ENCODE peak calls at places on chromosomes 7 and 10, in six cellular contexts. B is neuronal stem cell, G is IMR-90, P is H1, Q is H9, C is trophoblast cell. S is an unnamed sample.
A peak's percentile ranks its signal among the peaks of the same experiment; 100 is the strongest.

GRCh38 chr7:1533569-1534329 is 3.2 kb downstream of the MAFK start:
- DNase-seq in B (no peak), G (peak; percentile 95), P (no peak), Q (no peak), C (peak; percentile 85), S (peak; percentile 95)

GRCh38 chr7:11548532-11548931 is 283.5 kb downstream of the THSD7A start:
- DNase-seq in B (no peak), G (no peak), P (no peak), Q (no peak), C (no peak), S (peak; percentile 26)

GRCh38 chr7:159141660-159142059 is 3.0 kb downstream of the VIPR2 start:
- DNase-seq in B (no peak), G (no peak), P (no peak), Q (peak; percentile 46), C (no peak), S (no peak)

GRCh38 chr7:22255342-22255741 is 101.6 kb downstream of the RAPGEF5 start:
- DNase-seq in B (no peak), G (no peak), P (no peak), Q (no peak), C (no peak), S (no peak)

GRCh38 chr7:108028111-108028510 is 25.1 kb upstream of the LAMB1 start:
- DNase-seq in B (no peak), G (no peak), P (no peak), Q (no peak), C (no peak), S (no peak)

GRCh38 chr7:120053390-120053961 is 219.5 kb upstream of the KCND2 start:
- DNase-seq in B (no peak), G (peak; percentile 82), P (no peak), Q (no peak), C (no peak), S (peak; percentile 93)

GRCh38 chr7:7271094-7271874 is 88.9 kb downstream of the C1GALT1 start:
- DNase-seq in B (no peak), G (no peak), P (no peak), Q (no peak), C (no peak), S (no peak)

GRCh38 chr10:100996678-100997363 is 2.8 kb upstream of the LZTS2 start:
- DNase-seq in B (peak; percentile 59), G (no peak), P (peak; percentile 83), Q (peak; percentile 84), C (peak; percentile 64), S (no peak)

GRCh38 chr7:26618898-26619297 is 245.5 kb downstream of the SKAP2 start:
- DNase-seq in B (no peak), G (no peak), P (no peak), Q (no peak), C (no peak), S (no peak)

GRCh38 chr10:89086801-89087513 is 96.4 kb downstream of the FAS start:
- DNase-seq in B (no peak), G (peak; percentile 82), P (no peak), Q (peak; percentile 72), C (peak; percentile 35), S (peak; percentile 70)

GRCh38 chr7:4683884-4684565 is 1.9 kb downstream of the FOXK1 start:
- DNase-seq in B (no peak), G (peak; percentile 87), P (no peak), Q (no peak), C (peak; percentile 16), S (peak; percentile 94)

GRCh38 chr7:90951986-90952648 is 312.1 kb upstream of the FZD1 start:
- DNase-seq in B (no peak), G (no peak), P (no peak), Q (no peak), C (no peak), S (no peak)

GRCh38 chr7:101420436-101420835 is 57.8 kb downstream of the COL26A1 start:
- DNase-seq in B (no peak), G (no peak), P (peak; percentile 91), Q (peak; percentile 95), C (no peak), S (no peak)

GRCh38 chr10:111756541-111757061 is 427.0 kb downstream of the GPAM start:
- DNase-seq in B (peak; percentile 36), G (no peak), P (peak; percentile 60), Q (peak; percentile 84), C (peak; percentile 36), S (peak; percentile 6)

GRCh38 chr10:119670717-119671116 is 19.5 kb downstream of the BAG3 start:
- DNase-seq in B (no peak), G (peak; percentile 65), P (no peak), Q (no peak), C (no peak), S (no peak)

GRCh38 chr10:109640915-109641314 is 282.4 kb downstream of the XPNPEP1 start:
- DNase-seq in B (no peak), G (no peak), P (no peak), Q (no peak), C (no peak), S (no peak)

DNA sequence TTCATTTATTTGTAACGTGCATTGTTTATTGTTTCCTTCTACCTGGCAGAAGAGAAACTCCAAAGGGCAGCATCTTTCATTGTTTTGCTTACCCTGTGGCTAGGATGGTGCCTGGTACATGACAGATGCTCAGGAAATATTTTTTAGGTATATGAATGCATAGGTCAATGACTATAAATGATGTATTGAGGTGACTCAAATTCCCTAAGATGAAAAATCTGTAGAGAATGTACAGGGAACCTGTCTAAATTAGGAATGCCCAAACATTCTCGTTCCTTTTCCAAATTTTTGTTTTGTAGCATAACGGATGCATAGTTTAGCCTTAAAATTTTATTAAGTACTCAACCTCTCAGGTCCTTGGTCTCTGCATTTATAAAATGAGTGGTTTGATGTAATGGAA is 71.6 kb downstream of the NRP1 start:
- DNase-seq in B (no peak), G (no peak), P (no peak), Q (no peak), C (no peak), S (no peak)
- H3K9ac ChIP-seq in B (no peak overlapping the region), G (no peak overlapping the region), P (no peak overlapping the region), Q (no peak overlapping the region), C (no peak overlapping the region), S (peak overlapping the region; percentile 80)

DNA sequence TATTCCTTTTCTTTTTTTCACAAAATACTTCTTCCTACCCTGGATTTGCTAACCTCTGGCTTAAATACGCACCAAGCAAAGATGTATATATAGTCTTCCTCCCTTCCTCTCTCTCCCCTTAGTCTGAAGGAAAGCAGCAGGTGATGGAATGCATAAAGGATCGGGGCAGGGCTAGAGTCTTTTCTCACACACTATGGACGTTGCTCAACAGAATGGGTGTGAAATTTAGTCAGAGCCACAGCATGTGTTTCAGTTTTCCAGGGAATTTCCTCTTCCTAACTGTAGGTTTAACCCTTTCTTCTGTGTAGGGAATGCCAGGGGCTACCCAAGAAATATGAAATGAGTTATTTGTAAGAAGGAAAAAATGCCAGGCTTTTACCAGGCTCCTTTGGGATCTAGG is 71.4 kb upstream of the NFKB2 start:
- DNase-seq in B (no peak), G (peak; percentile 33), P (no peak), Q (no peak), C (no peak), S (peak; percentile 66)
- H4K91ac ChIP-seq in B (no peak overlapping the region), G (no peak overlapping the region), P (no peak overlapping the region), Q (no peak overlapping the region), C (no peak overlapping the region), S (no peak overlapping the region)

DNA sequence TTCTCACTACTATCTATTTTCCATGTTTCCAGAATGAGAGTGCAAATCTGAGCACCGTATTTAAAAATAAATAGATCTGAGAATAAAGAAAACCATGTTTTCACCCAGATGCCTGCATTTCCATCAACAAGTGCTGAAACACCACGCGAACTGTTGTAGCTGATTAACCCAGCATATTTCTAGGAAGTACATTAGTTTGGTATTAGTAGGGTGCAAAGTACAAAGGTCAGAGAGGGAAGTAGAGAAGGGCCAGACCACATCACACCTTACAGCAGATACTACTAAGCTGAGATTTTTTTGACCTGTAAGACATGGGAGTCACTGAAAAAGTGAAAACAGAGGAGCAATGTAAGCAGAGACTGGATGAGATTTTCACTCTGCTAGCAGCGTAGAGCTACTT is 181.3 kb downstream of the IMMP2L start:
- DNase-seq in B (no peak), G (no peak), P (no peak), Q (no peak), C (no peak), S (no peak)
- H3K79me1 ChIP-seq in B (no peaks in the 10 kb centered on the region), G (no peaks in the 10 kb centered on the region), P (no peaks in the 10 kb centered on the region), Q (no peaks in the 10 kb centered on the region), C (no peaks in the 10 kb centered on the region), S (no peaks in the 10 kb centered on the region)

GRCh38 chr10:17789396-17789795 is 19.8 kb upstream of the MRC1 start:
- DNase-seq in B (no peak), G (no peak), P (no peak), Q (no peak), C (peak; percentile 52), S (no peak)

GRCh38 chr10:17787087-17787942 is 21.8 kb upstream of the MRC1 start:
- DNase-seq in B (no peak), G (peak; percentile 97), P (no peak), Q (no peak), C (peak; percentile 95), S (peak; percentile 85)

GRCh38 chr10:17793041-17793440 is 16.1 kb upstream of the MRC1 start:
- DNase-seq in B (no peak), G (no peak), P (no peak), Q (no peak), C (no peak), S (no peak)

GRCh38 chr10:17788646-17789045 is 20.5 kb upstream of the MRC1 start:
- DNase-seq in B (no peak), G (no peak), P (no peak), Q (no peak), C (peak; percentile 75), S (no peak)

GRCh38 chr10:17790631-17791030 is 18.5 kb upstream of the MRC1 start:
- DNase-seq in B (no peak), G (no peak), P (no peak), Q (no peak), C (no peak), S (no peak)
- H3K9ac ChIP-seq in B (no peak overlapping the region), G (no peak overlapping the region), P (no peak overlapping the region), Q (no peak overlapping the region), C (no peak overlapping the region), S (no peak overlapping the region)

GRCh38 chr10:114212153-114212552 is 26.9 kb upstream of the VWA2 start:
- DNase-seq in B (no peak), G (no peak), P (no peak), Q (no peak), C (no peak), S (no peak)
- H4K91ac ChIP-seq in B (no peak overlapping the region), G (no peak overlapping the region), P (no peak overlapping the region), Q (no peak overlapping the region), C (no peak overlapping the region), S (no peak overlapping the region)